ENCODE peak calls at places on chromosomes 3 and 15, in five cellular contexts. One of them, this sample, is unnamed.

GRCh38 chr3:25355034-25355898 is 72.8 kb upstream of the RARB start:
- DNase-seq in K562: no peak
- DNase-seq in GM12891: no peak
- DNase-seq in SK-N-SH: no peak
- DNase-seq in H1: no peak
- DNase-seq in this sample: no peak

GRCh38 chr15:31867536-31868442 is 162.5 kb upstream of the CHRNA7 start:
- DNase-seq in H1: peak
- DNase-seq in K562: peak
- DNase-seq in GM12891: peak
- DNase-seq in SK-N-SH: peak
- DNase-seq in this sample: peak

GRCh38 chr15:79244876-79245275 is 37.6 kb upstream of the ANKRD34C start:
- DNase-seq in GM12891: no peak
- DNase-seq in SK-N-SH: no peak
- DNase-seq in H1: no peak
- DNase-seq in K562: no peak
- DNase-seq in this sample: no peak

GRCh38 chr3:101829066-101829830 is 20.1 kb upstream of the NFKBIZ start:
- DNase-seq in GM12891: no peak
- DNase-seq in H1: no peak
- DNase-seq in SK-N-SH: no peak
- DNase-seq in K562: no peak
- DNase-seq in this sample: no peak

GRCh38 chr3:37862712-37863551 is 1.3 kb downstream of the CTDSPL start:
- DNase-seq in GM12891: no peak
- DNase-seq in H1: no peak
- DNase-seq in SK-N-SH: no peak
- DNase-seq in K562: no peak
- DNase-seq in this sample: no peak

GRCh38 chr3:148932976-148933375 is 58.4 kb upstream of the GYG1 start:
- DNase-seq in SK-N-SH: no peak
- DNase-seq in GM12891: no peak
- DNase-seq in H1: no peak
- DNase-seq in K562: no peak
- DNase-seq in this sample: no peak

GRCh38 chr3:81951106-81951505 is 189.7 kb upstream of the GBE1 start:
- DNase-seq in K562: no peak
- DNase-seq in SK-N-SH: no peak
- DNase-seq in GM12891: no peak
- DNase-seq in H1: no peak
- DNase-seq in this sample: no peak

GRCh38 chr3:169150343-169150742 is 513.2 kb downstream of the MECOM start:
- DNase-seq in SK-N-SH: peak
- DNase-seq in K562: no peak
- DNase-seq in H1: no peak
- DNase-seq in GM12891: no peak
- DNase-seq in this sample: no peak

GRCh38 chr3:31043184-31043819 is 148.8 kb upstream of the GADL1 start:
- DNase-seq in K562: no peak
- DNase-seq in GM12891: no peak
- DNase-seq in SK-N-SH: no peak
- DNase-seq in H1: no peak
- DNase-seq in this sample: no peak

GRCh38 chr3:150268426-150269321 is 139.4 kb upstream of the TSC22D2 start:
- DNase-seq in K562: no peak
- DNase-seq in H1: no peak
- DNase-seq in GM12891: no peak
- DNase-seq in SK-N-SH: no peak
- DNase-seq in this sample: no peak

GRCh38 chr15:67093146-67093874 is 27.9 kb downstream of the SMAD3 start:
- DNase-seq in K562: no peak
- DNase-seq in SK-N-SH: no peak
- DNase-seq in GM12891: no peak
- DNase-seq in H1: no peak
- DNase-seq in this sample: peak

GRCh38 chr3:134652409-134652831 is 1.6 kb upstream of the KY start:
- DNase-seq in H1: no peak
- DNase-seq in GM12891: no peak
- DNase-seq in SK-N-SH: no peak
- DNase-seq in K562: no peak
- DNase-seq in this sample: no peak

GRCh38 chr15:47844437-47844836 is 127.1 kb downstream of the SEMA6D start:
- DNase-seq in H1: no peak
- DNase-seq in SK-N-SH: no peak
- DNase-seq in GM12891: no peak
- DNase-seq in K562: no peak
- DNase-seq in this sample: no peak

GRCh38 chr3:117763561-117763960 is 1054.0 kb downstream of the TUSC7 start:
- DNase-seq in SK-N-SH: no peak
- DNase-seq in GM12891: no peak
- DNase-seq in K562: no peak
- DNase-seq in H1: no peak
- DNase-seq in this sample: no peak

GRCh38 chr15:54518145-54518941 is 540.1 kb downstream of the UNC13C start:
- DNase-seq in K562: no peak
- DNase-seq in GM12891: no peak
- DNase-seq in SK-N-SH: no peak
- DNase-seq in H1: no peak
- DNase-seq in this sample: peak

GRCh38 chr3:190096345-190096744 is 24.4 kb downstream of the P3H2 start:
- DNase-seq in SK-N-SH: no peak
- DNase-seq in K562: no peak
- DNase-seq in GM12891: no peak
- DNase-seq in H1: no peak
- DNase-seq in this sample: no peak

GRCh38 chr3:74267583-74268184 is 346.8 kb downstream of the CNTN3 start:
- DNase-seq in K562: peak
- DNase-seq in H1: peak
- DNase-seq in GM12891: peak
- DNase-seq in SK-N-SH: peak
- DNase-seq in this sample: no peak

GRCh38 chr3:148006508-148006907 is 597.3 kb downstream of the ZIC1 start:
- DNase-seq in GM12891: no peak
- DNase-seq in K562: no peak
- DNase-seq in SK-N-SH: no peak
- DNase-seq in H1: no peak
- DNase-seq in this sample: no peak

GRCh38 chr15:31483924-31484368 is 157.3 kb downstream of the KLF13 start:
- DNase-seq in H1: no peak
- DNase-seq in SK-N-SH: no peak
- DNase-seq in GM12891: peak
- DNase-seq in K562: no peak
- DNase-seq in this sample: no peak

GRCh38 chr15:90666135-90666909 is 50.8 kb upstream of the BLM start:
- DNase-seq in GM12891: no peak
- DNase-seq in H1: no peak
- DNase-seq in SK-N-SH: no peak
- DNase-seq in K562: no peak
- DNase-seq in this sample: no peak

GRCh38 chr3:2770451-2770850 is 339.7 kb downstream of the IL5RA start:
- DNase-seq in GM12891: no peak
- DNase-seq in H1: no peak
- DNase-seq in SK-N-SH: no peak
- DNase-seq in K562: no peak
- DNase-seq in this sample: no peak

GRCh38 chr3:62332017-62332416 is 41.3 kb downstream of the FEZF2 start:
- DNase-seq in H1: no peak
- DNase-seq in SK-N-SH: no peak
- DNase-seq in K562: no peak
- DNase-seq in GM12891: no peak
- DNase-seq in this sample: no peak

GRCh38 chr3:62329970-62330369 is 43.4 kb downstream of the FEZF2 start:
- DNase-seq in GM12891: no peak
- DNase-seq in H1: no peak
- DNase-seq in SK-N-SH: no peak
- DNase-seq in K562: no peak
- DNase-seq in this sample: no peak

GRCh38 chr3:62332771-62333381 is 40.5 kb downstream of the FEZF2 start:
- DNase-seq in H1: no peak
- DNase-seq in SK-N-SH: peak
- DNase-seq in GM12891: no peak
- DNase-seq in K562: no peak
- DNase-seq in this sample: no peak

GRCh38 chr3:62335196-62335595 is 38.2 kb downstream of the FEZF2 start:
- DNase-seq in SK-N-SH: no peak
- DNase-seq in GM12891: no peak
- DNase-seq in K562: no peak
- DNase-seq in H1: no peak
- DNase-seq in this sample: no peak
- TF ChIP-seq TAF1 in SK-N-SH: no peak
- TF ChIP-seq TAF1 in GM12891: no peak
- TF ChIP-seq TAF1 in K562: no peak
- TF ChIP-seq TAF1 in H1: no peak
- TF ChIP-seq TAF1 in this sample: no peak

GRCh38 chr15:39684215-39684614 is 98.4 kb downstream of the FSIP1 start:
- DNase-seq in GM12891: no peak
- DNase-seq in SK-N-SH: no peak
- DNase-seq in H1: no peak
- DNase-seq in K562: no peak
- DNase-seq in this sample: no peak

GRCh38 chr15:39685367-39685766 is 97.3 kb downstream of the FSIP1 start:
- DNase-seq in H1: no peak
- DNase-seq in SK-N-SH: no peak
- DNase-seq in K562: no peak
- DNase-seq in GM12891: no peak
- DNase-seq in this sample: no peak

GRCh38 chr15:39682366-39682765 is 100.3 kb downstream of the FSIP1 start:
- DNase-seq in K562: no peak
- DNase-seq in SK-N-SH: no peak
- DNase-seq in GM12891: no peak
- DNase-seq in H1: no peak
- DNase-seq in this sample: no peak

GRCh38 chr15:39687965-39688364 is 94.7 kb downstream of the FSIP1 start:
- DNase-seq in SK-N-SH: no peak
- DNase-seq in GM12891: no peak
- DNase-seq in K562: no peak
- DNase-seq in H1: no peak
- DNase-seq in this sample: no peak

DNA sequence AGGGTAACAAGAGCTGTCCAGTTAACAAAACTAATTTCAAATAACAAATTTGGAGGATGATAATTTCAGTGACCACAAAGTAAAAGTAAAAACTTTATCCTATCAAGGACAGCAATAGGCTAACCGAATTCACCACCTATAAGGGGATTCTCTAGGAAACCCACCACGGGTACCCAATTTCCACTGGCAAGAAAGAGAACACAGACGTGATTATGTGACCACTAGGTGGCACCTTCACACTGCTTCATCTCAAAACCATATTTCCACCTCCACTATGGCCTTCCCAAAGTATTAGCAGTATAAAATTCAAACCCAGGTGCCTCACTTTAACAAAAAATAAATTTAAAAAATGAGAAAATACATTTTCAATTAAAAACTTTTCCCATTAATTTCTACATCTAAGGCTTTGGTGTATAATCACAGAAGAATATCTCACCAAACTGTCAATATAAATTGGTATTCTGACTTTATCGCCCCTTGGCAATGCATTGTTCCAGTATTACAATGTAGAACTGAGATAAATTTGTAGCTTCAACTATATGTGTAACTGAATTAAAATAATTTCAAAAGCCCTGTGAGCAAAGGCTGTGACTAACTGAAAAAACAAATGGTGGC is 96.5 kb downstream of the FSIP1 start:
- DNase-seq in H1: no peak
- DNase-seq in GM12891: peak
- DNase-seq in K562: peak
- DNase-seq in SK-N-SH: peak
- DNase-seq in this sample: no peak
- TF ChIP-seq TAF1 in H1: no peak
- TF ChIP-seq TAF1 in GM12891: no peak
- TF ChIP-seq TAF1 in K562: no peak
- TF ChIP-seq TAF1 in SK-N-SH: no peak
- TF ChIP-seq TAF1 in this sample: no peak

DNA sequence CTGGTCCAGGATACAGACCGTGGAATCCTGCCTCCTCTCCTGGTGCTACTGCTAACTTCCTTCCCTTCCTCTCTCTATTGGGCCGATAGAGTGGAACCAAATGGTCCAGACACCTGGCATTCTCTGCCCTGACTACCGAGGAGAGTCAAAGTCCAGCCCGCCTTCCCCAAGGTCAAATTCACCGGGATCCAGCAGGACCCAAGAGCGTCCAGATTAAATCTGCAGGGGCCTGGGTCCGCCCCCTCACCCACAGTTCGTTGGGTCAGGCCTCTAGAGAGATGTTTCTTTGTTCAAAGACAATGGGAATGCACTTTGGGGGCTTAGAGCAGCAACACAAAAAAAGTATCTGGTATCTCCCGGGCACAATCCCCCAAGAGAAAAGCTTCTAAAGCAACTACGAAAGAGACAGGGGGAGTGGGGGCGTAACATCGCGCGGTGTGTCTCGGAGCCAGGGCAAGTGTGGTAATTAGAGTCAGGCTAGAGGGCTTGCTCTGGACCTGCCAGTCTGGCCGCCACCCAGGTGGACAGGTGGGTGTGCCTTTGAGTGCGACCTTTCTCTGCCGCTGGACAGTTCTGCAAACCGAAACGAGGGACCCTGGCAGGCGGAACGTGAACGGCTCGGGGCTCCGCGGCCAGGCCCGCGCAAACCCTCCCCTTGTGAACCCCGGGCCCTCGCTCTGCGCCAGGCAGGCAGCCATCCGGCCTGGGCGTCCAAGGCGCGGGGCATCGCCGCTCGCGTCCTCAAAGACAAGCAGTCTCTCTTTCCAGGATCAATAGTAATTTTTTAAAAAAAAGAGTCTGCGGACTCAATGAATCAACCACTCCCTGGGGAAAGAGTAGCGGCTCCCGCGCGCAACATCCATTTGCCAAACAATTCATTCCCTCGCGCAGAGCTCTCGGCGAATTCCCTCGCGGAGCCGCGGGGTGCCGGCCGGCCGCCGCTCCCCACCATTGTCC is 806 bp downstream of the KLHL25 start:
- DNase-seq in GM12891: no peak
- DNase-seq in SK-N-SH: peak
- DNase-seq in H1: no peak
- DNase-seq in K562: peak
- DNase-seq in this sample: no peak
- TF ChIP-seq TAF1 in GM12891: no peak
- TF ChIP-seq TAF1 in SK-N-SH: peak
- TF ChIP-seq TAF1 in H1: no peak
- TF ChIP-seq TAF1 in K562: no peak
- TF ChIP-seq TAF1 in this sample: no peak

GRCh38 chr3:16481570-16481897 is 32.0 kb downstream of the RFTN1 start:
- DNase-seq in GM12891: no peak
- DNase-seq in H1: no peak
- DNase-seq in SK-N-SH: no peak
- DNase-seq in K562: no peak
- DNase-seq in this sample: no peak

GRCh38 chr3:16482194-16482769 is 31.2 kb downstream of the RFTN1 start:
- DNase-seq in H1: no peak
- DNase-seq in K562: no peak
- DNase-seq in GM12891: no peak
- DNase-seq in SK-N-SH: no peak
- DNase-seq in this sample: no peak

GRCh38 chr3:16480861-16481569 is 32.5 kb downstream of the RFTN1 start:
- DNase-seq in K562: no peak
- DNase-seq in SK-N-SH: no peak
- DNase-seq in H1: no peak
- DNase-seq in GM12891: no peak
- DNase-seq in this sample: no peak

GRCh38 chr3:16484216-16484615 is 29.3 kb downstream of the RFTN1 start:
- DNase-seq in K562: no peak
- DNase-seq in SK-N-SH: no peak
- DNase-seq in H1: no peak
- DNase-seq in GM12891: no peak
- DNase-seq in this sample: no peak

GRCh38 chr3:16482770-16483531 is 30.5 kb downstream of the RFTN1 start:
- DNase-seq in SK-N-SH: no peak
- DNase-seq in K562: no peak
- DNase-seq in GM12891: no peak
- DNase-seq in H1: peak
- DNase-seq in this sample: no peak
- TF ChIP-seq TAF1 in SK-N-SH: no peak
- TF ChIP-seq TAF1 in K562: no peak
- TF ChIP-seq TAF1 in GM12891: no peak
- TF ChIP-seq TAF1 in H1: no peak
- TF ChIP-seq TAF1 in this sample: no peak